ENCODE peak calls at places on chromosomes 1 and 21, in ten cellular contexts. D, A, F, V, H, X, N, M, G and U are unnamed samples.

GRCh38 chr1:47471163-47471562 is 33.3 kb downstream of the FOXD2 start:
- DNase-seq in D (peak), F (peak), X (no peak), M (no peak), A (no peak), G (no peak), V (no peak), H (no peak), N (no peak), U (no peak)

GRCh38 chr1:15919316-15919715 is 56.6 kb downstream of the ZBTB17 start:
- DNase-seq in M (peak), G (no peak), H (no peak), V (peak), F (no peak), X (no peak), A (no peak), D (peak), N (no peak), U (no peak)

GRCh38 chr1:41629136-41629535 is 144.7 kb upstream of the EDN2 start:
- DNase-seq in V (peak), D (no peak), M (no peak), F (no peak), N (no peak), A (no peak), H (no peak), X (no peak), G (no peak), U (no peak)

GRCh38 chr1:224903955-224904354 is 25.5 kb upstream of the DNAH14 start:
- DNase-seq in X (no peak), F (no peak), V (no peak), N (no peak), D (no peak), H (no peak), G (no peak), A (no peak), M (no peak), U (no peak)

GRCh38 chr1:205032512-205032911 is 10.5 kb upstream of the CNTN2 start:
- DNase-seq in M (no peak), N (no peak), G (no peak), V (no peak), H (no peak), A (no peak), F (no peak), D (no peak), X (no peak), U (no peak)

GRCh38 chr1:63949965-63950364 is 176.1 kb downstream of the ROR1 start:
- DNase-seq in V (no peak), M (no peak), A (no peak), X (no peak), D (no peak), F (no peak), N (no peak), H (no peak), G (no peak), U (no peak)

GRCh38 chr1:61446531-61446991 is 278.4 kb downstream of the TM2D1 start:
- DNase-seq in F (no peak), G (no peak), V (peak), N (no peak), H (no peak), X (no peak), M (no peak), A (no peak), D (no peak), U (no peak)

GRCh38 chr1:43402055-43402865 is 12.6 kb downstream of the SZT2 start:
- DNase-seq in X (no peak), D (no peak), V (no peak), G (no peak), A (no peak), H (no peak), N (no peak), M (no peak), F (no peak), U (no peak)

GRCh38 chr21:22871692-22872091 is 1873.5 kb downstream of the NCAM2 start:
- DNase-seq in A (no peak), H (no peak), V (no peak), D (no peak), F (no peak), X (no peak), M (no peak), G (no peak), N (no peak), U (no peak)

GRCh38 chr1:22609291-22609690 is 27.1 kb upstream of the C1QA start:
- DNase-seq in N (no peak), V (no peak), A (no peak), H (no peak), G (no peak), X (no peak), D (no peak), F (no peak), M (no peak), U (no peak)

GRCh38 chr1:22611530-22611947 is 24.9 kb upstream of the C1QA start:
- DNase-seq in F (peak), A (peak), N (no peak), G (no peak), M (peak), D (peak), H (peak), X (no peak), V (peak), U (peak)

GRCh38 chr1:22612657-22613056 is 23.8 kb upstream of the C1QA start:
- DNase-seq in X (no peak), G (no peak), V (no peak), A (no peak), F (no peak), N (no peak), M (no peak), H (no peak), D (no peak), U (no peak)

GRCh38 chr1:22602060-22602740 is 34.2 kb upstream of the C1QA start:
- DNase-seq in H (no peak), D (no peak), F (no peak), X (no peak), A (no peak), G (no peak), N (no peak), M (no peak), V (no peak), U (no peak)

DNA sequence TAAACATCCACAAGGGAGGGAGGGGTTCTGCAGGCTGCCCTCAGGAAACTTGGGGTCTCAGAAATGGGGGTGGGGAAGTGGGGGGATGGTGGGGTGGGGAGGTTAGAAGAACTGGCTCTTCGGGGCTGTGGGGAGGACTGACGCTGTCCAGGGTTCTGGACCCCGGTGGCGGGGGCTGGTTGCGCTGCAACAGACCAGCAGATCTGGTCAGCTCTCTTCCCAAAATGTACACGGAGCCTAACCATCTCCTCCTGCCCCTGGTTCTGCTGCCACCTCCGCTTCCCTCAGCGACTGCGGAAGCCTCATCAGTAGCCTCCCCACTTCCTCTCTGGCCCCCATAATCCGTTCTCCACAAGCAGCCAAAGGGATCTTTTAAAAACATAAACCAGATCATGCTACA is 29.3 kb upstream of the C1QA start:
- DNase-seq in A (no peak), F (no peak), H (no peak), G (no peak), V (no peak), M (no peak), N (no peak), X (no peak), D (no peak), U (no peak)
- H3K4me3 ChIP-seq in A (no peak), F (no peak), H (no peak), G (no peak), V (no peak), M (no peak), N (no peak), X (no peak), D (no peak), U (no peak)

GRCh38 chr1:107273515-107273914 is 132.7 kb downstream of the NTNG1 start:
- DNase-seq in X (no peak), F (no peak), M (no peak), H (no peak), G (no peak), N (no peak), D (no peak), A (no peak), V (peak), U (no peak)
- H3K4me3 ChIP-seq in X (no peak), F (no peak), M (no peak), H (no peak), G (no peak), N (no peak), D (no peak), A (peak), V (peak), U (no peak)

GRCh38 chr1:7299329-7299799 is 471.7 kb upstream of the VAMP3 start:
- DNase-seq in V (peak), A (no peak), F (peak), G (no peak), D (peak), N (no peak), H (peak), M (peak), X (peak), U (peak)
- H3K4me3 ChIP-seq in V (peak), A (no peak), F (no peak), G (no peak), D (no peak), N (no peak), H (no peak), M (no peak), X (no peak), U (no peak)

DNA sequence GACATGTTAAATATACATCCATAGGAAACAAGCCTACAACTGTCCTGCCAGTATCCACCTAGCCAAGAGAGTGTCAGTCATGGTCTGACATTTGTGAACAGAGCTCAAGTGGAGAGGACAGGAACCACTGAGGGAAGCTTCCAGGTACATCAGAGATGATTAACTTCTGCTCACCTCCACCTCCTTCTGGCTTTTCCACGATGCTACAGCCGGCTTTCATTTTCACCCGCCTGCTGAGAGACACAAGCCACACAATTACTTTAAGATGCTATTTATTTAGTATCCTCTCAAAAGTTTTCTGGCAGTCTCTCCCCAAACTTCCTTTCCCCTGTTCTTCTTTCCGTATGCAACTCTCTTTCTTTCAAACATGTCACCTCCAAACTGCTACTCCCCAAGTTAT is 2.1 kb downstream of the ETV3 start:
- DNase-seq in M (peak), N (no peak), A (no peak), H (no peak), F (no peak), V (no peak), X (no peak), D (no peak), G (no peak), U (no peak)
- H3K4me3 ChIP-seq in M (no peak), N (peak), A (peak), H (no peak), F (no peak), V (peak), X (no peak), D (no peak), G (peak), U (no peak)

GRCh38 chr1:157994704-157995540 is 1.5 kb downstream of the KIRREL1 start:
- DNase-seq in G (no peak), D (no peak), M (no peak), F (peak), N (no peak), V (peak), A (no peak), X (peak), H (no peak), U (no peak)

GRCh38 chr1:157993179-157994080 is at the start of gene KIRREL1:
- DNase-seq in X (peak), M (peak), N (no peak), D (no peak), F (peak), A (no peak), H (peak), G (no peak), V (peak), U (no peak)

GRCh38 chr1:157992813-157993178 is 649 bp upstream of the KIRREL1 start:
- DNase-seq in H (no peak), D (no peak), N (no peak), X (no peak), A (no peak), F (peak), V (no peak), G (no peak), M (peak), U (no peak)

GRCh38 chr1:157995575-157996169 is 2.2 kb downstream of the KIRREL1 start:
- DNase-seq in F (no peak), A (no peak), H (no peak), X (no peak), V (no peak), D (no peak), M (no peak), N (no peak), G (no peak), U (no peak)

DNA sequence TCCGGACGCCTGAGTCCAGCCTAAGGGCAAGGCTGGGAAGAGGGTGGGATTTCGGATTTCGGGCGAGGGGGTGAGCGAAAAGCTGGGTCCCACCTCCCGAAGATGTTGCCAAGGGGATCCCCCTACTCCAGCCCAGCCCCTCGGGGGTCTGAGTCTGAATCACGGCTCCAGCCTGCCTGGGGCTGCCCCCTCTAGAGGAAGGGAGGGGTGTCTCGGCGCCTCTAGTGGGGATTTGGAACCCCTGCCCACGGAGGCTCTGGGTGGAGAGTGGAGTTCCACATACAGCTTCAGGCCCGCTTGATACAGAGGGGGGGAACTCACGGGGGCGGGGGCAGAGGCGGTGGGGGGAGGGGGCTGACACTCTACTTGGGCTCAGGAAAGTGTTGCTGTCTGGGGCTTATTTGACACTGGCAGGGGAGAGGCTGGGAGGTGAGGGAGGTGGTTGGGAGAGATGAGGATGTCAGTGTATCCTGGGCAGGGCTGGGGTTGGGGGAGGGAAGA is 686 bp downstream of the KIRREL1 start:
- DNase-seq in A (no peak), N (no peak), X (no peak), D (no peak), V (no peak), F (peak), M (no peak), H (no peak), G (no peak), U (no peak)
- H3K4me3 ChIP-seq in A (no peak), N (peak), X (peak), D (peak), V (peak), F (peak), M (peak), H (peak), G (no peak), U (peak)

DNA sequence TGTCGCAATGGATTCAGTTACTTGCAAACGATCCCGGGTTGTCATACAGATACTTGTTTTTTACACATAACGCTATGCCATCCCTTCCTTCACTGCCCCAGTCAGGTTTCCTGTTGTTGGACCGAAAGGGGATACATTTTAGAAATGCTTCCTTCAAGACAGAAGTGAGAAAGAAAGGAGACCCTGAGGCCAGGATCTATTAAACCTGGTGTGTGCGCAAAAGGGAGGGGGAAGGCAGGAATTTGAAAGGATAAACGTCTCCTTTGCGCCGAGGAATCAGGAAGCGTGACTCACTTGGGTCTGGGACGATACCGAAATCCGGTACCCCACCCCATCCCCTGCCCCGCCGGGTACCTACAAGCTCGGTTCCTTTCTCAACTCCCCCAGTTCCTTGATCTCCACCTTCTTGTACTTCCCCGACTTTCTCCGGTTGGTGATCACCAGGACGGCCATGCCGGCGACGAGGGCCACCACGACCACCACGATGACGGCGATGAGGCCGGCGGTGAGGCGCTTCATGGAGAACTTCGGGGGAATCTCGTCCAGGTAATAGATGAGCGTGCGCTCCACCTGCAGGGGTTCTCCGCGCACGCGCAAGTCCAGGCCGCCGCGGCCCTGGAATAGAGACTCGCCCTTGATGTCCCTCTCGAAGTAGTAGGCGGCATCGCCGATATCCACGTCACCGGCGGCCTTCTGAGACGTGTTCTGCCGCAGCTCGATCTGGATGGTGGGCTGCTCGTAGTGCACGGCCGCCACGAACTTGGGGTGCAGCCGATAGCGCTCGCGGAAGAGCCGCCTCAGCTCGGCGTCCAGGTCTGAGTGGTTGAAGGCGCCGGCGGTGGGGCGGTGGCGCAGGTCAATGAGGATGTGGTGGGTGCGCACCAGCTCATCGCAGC is 973 bp downstream of the TACSTD2 start:
- DNase-seq in D (no peak), H (peak), V (no peak), F (no peak), X (no peak), N (no peak), M (no peak), A (no peak), G (peak), U (no peak)
- H3K4me3 ChIP-seq in D (no peak), H (peak), V (no peak), F (peak), X (peak), N (peak), M (no peak), A (no peak), G (peak), U (peak)

GRCh38 chr1:103525114-103525606 is 339 bp upstream of the RNPC3 start:
- DNase-seq in V (peak), H (peak), N (peak), F (no peak), G (peak), A (peak), D (no peak), M (peak), X (no peak), U (no peak)
- H3K4me3 ChIP-seq in V (peak), H (peak), N (peak), F (peak), G (peak), A (peak), D (peak), M (no peak), X (peak), U (peak)